ENCODE peak calls at places on chromosome 4, in seven cellular contexts. E is body of pancreas, G is upper lobe of right lung, W is NB4, M is HFFc6, K is GM13977, Z is fibroblast of pulmonary artery. U is an unnamed sample.
A peak's percentile ranks its signal among the peaks of the same experiment; 100 is the strongest.

GRCh38 chr4:69833251-69833650 is 26.7 kb downstream of the SULT1E1 start:
- DNase-seq in G (no peak), E (no peak), Z (no peak), M (no peak), W (no peak), K (no peak), U (no peak)

GRCh38 chr4:15182600-15183222 is 180.4 kb downstream of the CPEB2 start:
- DNase-seq in G (no peak), K (no peak), W (no peak), E (no peak), M (no peak), Z (peak; percentile 83), U (no peak)

GRCh38 chr4:164212134-164212533 is 541.8 kb upstream of the SMIM31 start:
- DNase-seq in K (no peak), E (no peak), M (no peak), W (no peak), G (no peak), Z (peak; percentile 3), U (no peak)

GRCh38 chr4:52622564-52622963 is 36.5 kb downstream of the USP46 start:
- DNase-seq in M (no peak), Z (no peak), K (no peak), W (no peak), G (no peak), E (no peak), U (no peak)

GRCh38 chr4:2461246-2461960 is 7.5 kb upstream of the RNF4 start:
- DNase-seq in G (peak; percentile 55), Z (no peak), M (no peak), W (no peak), E (no peak), K (no peak), U (no peak)

GRCh38 chr4:96347582-96347981 is 507.7 kb downstream of the PDHA2 start:
- DNase-seq in E (no peak), K (no peak), Z (peak; percentile 27), G (no peak), M (no peak), W (no peak), U (no peak)

GRCh38 chr4:147754037-147754445 is 22.2 kb downstream of the ARHGAP10 start:
- DNase-seq in Z (peak; percentile 68), K (no peak), E (no peak), G (no peak), W (no peak), M (peak; percentile 73), U (no peak)

GRCh38 chr4:25818293-25819240 is 44.2 kb downstream of the SEL1L3 start:
- DNase-seq in M (peak; percentile 25), W (no peak), K (no peak), E (no peak), G (no peak), Z (peak; percentile 26), U (no peak)

GRCh38 chr4:122875949-122876348 is 46.4 kb downstream of the NUDT6 start:
- DNase-seq in Z (no peak), E (no peak), G (no peak), W (no peak), M (no peak), K (no peak), U (no peak)

GRCh38 chr4:58749206-58749605 is 1639.0 kb upstream of the IGFBP7 start:
- DNase-seq in M (no peak), Z (no peak), W (no peak), G (no peak), K (no peak), E (no peak), U (no peak)

GRCh38 chr4:55498051-55498450 is 48.7 kb downstream of the CLOCK start:
- DNase-seq in M (no peak), W (no peak), E (no peak), K (no peak), Z (no peak), G (no peak), U (no peak)

GRCh38 chr4:73839715-73840114 is 3.2 kb downstream of the CXCL6 start:
- DNase-seq in E (no peak), M (no peak), G (no peak), Z (no peak), W (no peak), K (no peak), U (no peak)

GRCh38 chr4:48483777-48484493 is 792 bp downstream of the SLC10A4 start:
- DNase-seq in G (peak; percentile 70), M (no peak), Z (no peak), E (no peak), K (no peak), W (no peak), U (no peak)

GRCh38 chr4:128848461-128848860 is 39.0 kb downstream of the JADE1 start:
- DNase-seq in E (no peak), M (no peak), K (no peak), Z (no peak), W (no peak), G (no peak), U (no peak)

GRCh38 chr4:153156263-153156662 is 48.0 kb upstream of the TRIM2 start:
- DNase-seq in Z (no peak), G (no peak), K (peak; percentile 20), W (peak; percentile 80), M (no peak), E (no peak), U (no peak)

GRCh38 chr4:1413687-1414479 is 7.6 kb upstream of the NKX1-1 start:
- DNase-seq in M (no peak), G (peak; percentile 56), W (no peak), K (no peak), E (no peak), Z (no peak), U (peak; percentile 85)

GRCh38 chr4:26947318-26947717 is 86.7 kb downstream of the STIM2 start:
- DNase-seq in E (no peak), M (no peak), W (no peak), Z (no peak), K (no peak), G (no peak), U (no peak)

GRCh38 chr4:162164881-162165528 is 1.2 kb upstream of the FSTL5 start:
- DNase-seq in W (no peak), K (no peak), G (no peak), M (no peak), E (no peak), Z (no peak), U (no peak)

GRCh38 chr4:33316578-33316977 is 2596.4 kb downstream of the PCDH7 start:
- DNase-seq in Z (no peak), M (no peak), G (peak; percentile 42), W (no peak), E (no peak), K (no peak), U (peak; percentile 48)

DNA sequence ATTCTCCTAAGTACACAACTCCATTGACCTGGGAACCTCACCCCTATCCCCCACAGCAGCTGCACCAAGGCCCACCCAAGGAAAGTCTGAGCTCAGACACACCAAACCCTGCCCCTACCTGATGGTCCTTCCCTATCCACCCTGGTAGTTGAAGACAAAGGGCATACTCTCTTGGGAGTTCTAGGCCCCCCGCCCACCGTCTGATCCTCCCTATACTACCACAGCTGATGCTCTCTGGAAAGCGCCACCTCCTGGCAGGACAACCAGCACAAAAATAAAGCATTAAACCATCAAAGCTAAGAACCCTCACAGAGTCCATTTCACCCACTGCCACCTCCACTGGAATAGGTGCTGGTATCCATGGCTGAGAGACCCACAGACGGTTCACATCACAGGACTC is 83.6 kb downstream of the ANAPC10 start:
- DNase-seq in Z (no peak), K (no peak), M (no peak), W (no peak), E (no peak), G (no peak), U (peak; percentile 58)
- TF ChIP-seq CTCF in Z (no peak), K (peak; percentile 4), M (peak; percentile 23), W (no peak), E (no peak), G (no peak), U (no peak)

DNA sequence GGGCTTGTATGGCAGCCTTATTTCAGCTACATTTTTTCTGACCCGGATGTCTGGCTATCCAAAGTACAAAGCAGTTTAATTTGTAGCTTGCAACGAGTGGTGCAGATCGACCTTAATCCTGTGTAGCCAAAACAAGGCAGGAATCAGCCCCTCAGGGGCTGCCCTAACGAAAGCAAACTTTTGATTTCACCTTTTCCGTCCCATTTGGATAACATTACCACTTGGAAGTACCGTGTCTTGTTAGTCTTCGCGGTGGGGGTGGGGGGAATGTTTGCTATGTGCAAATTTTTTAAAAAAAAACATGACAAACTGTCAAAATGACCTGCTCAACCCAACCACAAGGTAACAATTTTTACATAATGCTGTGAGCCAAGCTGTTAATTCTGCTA is 766 bp upstream of the DNAJB14 start:
- DNase-seq in M (no peak), K (no peak), W (no peak), Z (peak; percentile 14), E (no peak), G (no peak), U (no peak)
- TF ChIP-seq CTCF in M (no peak), K (no peak), W (no peak), Z (no peak), E (no peak), G (no peak), U (no peak)

GRCh38 chr4:56613101-56613862 is 67.8 kb downstream of the HOPX start:
- DNase-seq in G (no peak), K (no peak), M (peak; percentile 35), E (no peak), Z (peak; percentile 63), W (no peak), U (no peak)

GRCh38 chr4:56618734-56619133 is 62.4 kb downstream of the HOPX start:
- DNase-seq in M (no peak), K (no peak), Z (no peak), W (no peak), E (no peak), G (no peak), U (no peak)

GRCh38 chr4:56619816-56620215 is 61.3 kb downstream of the HOPX start:
- DNase-seq in W (no peak), M (no peak), K (no peak), Z (no peak), E (no peak), G (no peak), U (no peak)

GRCh38 chr4:56622176-56622575 is 58.9 kb downstream of the HOPX start:
- DNase-seq in Z (no peak), E (no peak), G (no peak), M (no peak), W (no peak), K (no peak), U (no peak)

DNA sequence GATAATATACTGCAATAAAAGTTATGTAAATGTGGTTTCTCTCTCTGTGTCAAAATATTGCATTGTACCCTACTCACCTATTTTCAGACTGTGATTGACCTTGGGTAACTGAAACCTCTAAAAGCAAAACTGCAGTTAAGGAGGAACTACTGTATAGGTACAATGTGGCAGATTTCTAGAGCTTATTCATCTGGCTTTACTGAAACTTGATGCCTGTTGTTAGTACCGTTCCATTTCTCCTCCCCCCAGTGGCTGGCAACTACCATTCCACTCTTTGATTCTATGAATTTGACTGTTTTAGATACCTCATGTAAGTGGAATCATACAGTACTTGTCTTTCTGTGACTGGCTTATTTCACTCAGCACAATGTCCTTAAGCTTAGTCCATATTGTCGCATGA is 61.9 kb downstream of the HOPX start:
- DNase-seq in W (peak; percentile 6), E (no peak), M (no peak), Z (peak; percentile 30), K (no peak), G (no peak), U (no peak)
- TF ChIP-seq CTCF in W (no peak), E (no peak), M (no peak), Z (peak; percentile 5), K (no peak), G (no peak), U (peak; percentile 33)

DNA sequence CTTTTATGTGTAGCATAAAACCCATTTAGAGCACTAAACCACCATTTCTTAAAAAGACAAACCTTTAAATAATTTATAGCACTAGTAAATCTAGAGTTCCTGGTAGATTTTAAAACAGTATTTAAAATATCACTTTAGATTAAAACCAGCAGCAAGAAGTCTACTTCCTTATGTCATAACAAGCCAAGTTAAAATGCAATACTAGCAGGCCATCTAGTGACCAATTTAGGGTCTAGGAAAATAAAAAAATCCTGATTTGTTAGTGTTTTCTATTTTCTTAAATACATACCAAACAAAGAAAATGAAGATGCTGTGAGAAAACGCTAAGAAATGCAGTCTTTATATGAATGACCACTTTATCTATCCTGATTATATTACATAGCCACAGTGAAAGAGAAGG is 53.9 kb downstream of the PAPSS1 start:
- DNase-seq in Z (peak; percentile 71), M (peak; percentile 36), G (no peak), W (peak; percentile 33), E (no peak), K (no peak), U (no peak)
- TF ChIP-seq CTCF in Z (peak; percentile 49), M (peak; percentile 72), G (peak; percentile 45), W (no peak), E (peak; percentile 64), K (peak; percentile 34), U (peak; percentile 89)

U was measured in chondrocyte.